ENCODE peak calls at places on chromosome 9, in seven cellular contexts. M is PC-9, I is mesenchymal stem cell, K is hepatocyte, N is H9, O is GM23248, S is mesendoderm. V is an unnamed sample.

GRCh38 chr9:69946800-69947437 is 96.7 kb upstream of the MAMDC2 start:
- DNase-seq in M (peak), I (peak), K (peak), N (no peak), O (peak), S (peak), V (peak)

GRCh38 chr9:29200650-29201049 is 1627.4 kb upstream of the C9orf72 start:
- DNase-seq in M (no peak), I (no peak), K (no peak), N (no peak), O (no peak), S (no peak), V (no peak)

GRCh38 chr9:93185261-93186150 is 1.6 kb downstream of the WNK2 start:
- DNase-seq in M (no peak), I (no peak), K (no peak), N (no peak), O (no peak), S (peak), V (peak)

GRCh38 chr9:136117291-136118060 is 1.2 kb downstream of the TMEM250 start:
- DNase-seq in M (peak), I (no peak), K (peak), N (peak), O (peak), S (no peak), V (no peak)

GRCh38 chr9:72362680-72363139 is 2.3 kb downstream of the ZFAND5 start:
- DNase-seq in M (no peak), I (peak), K (peak), N (no peak), O (peak), S (peak), V (peak)

GRCh38 chr9:83514767-83515166 is 23.4 kb downstream of the FRMD3 start:
- DNase-seq in M (no peak), I (no peak), K (no peak), N (no peak), O (no peak), S (no peak), V (no peak)

GRCh38 chr9:25557645-25558300 is 120.5 kb downstream of the TUSC1 start:
- DNase-seq in M (no peak), I (no peak), K (no peak), N (no peak), O (no peak), S (no peak), V (no peak)

GRCh38 chr9:97406620-97407177 is 5.2 kb upstream of the TDRD7 start:
- DNase-seq in M (no peak), I (no peak), K (no peak), N (no peak), O (no peak), S (no peak), V (no peak)

GRCh38 chr9:93143830-93144530 is 9.9 kb upstream of the NINJ1 start:
- DNase-seq in M (peak), I (no peak), K (no peak), N (no peak), O (peak), S (no peak), V (no peak)

GRCh38 chr9:115687356-115687755 is 466.2 kb upstream of the PAPPA start:
- DNase-seq in M (no peak), I (no peak), K (no peak), N (no peak), O (no peak), S (no peak), V (no peak)

GRCh38 chr9:19885608-19886007 is 96.8 kb upstream of the SLC24A2 start:
- DNase-seq in M (no peak), I (no peak), K (no peak), N (no peak), O (no peak), S (no peak), V (no peak)

GRCh38 chr9:135130266-135130976 is 43.0 kb downstream of the OLFM1 start:
- DNase-seq in M (no peak), I (no peak), K (no peak), N (no peak), O (peak), S (peak), V (no peak)

GRCh38 chr9:93184439-93185221 is 691 bp downstream of the WNK2 start:
- DNase-seq in M (peak), I (no peak), K (no peak), N (no peak), O (peak), S (peak), V (peak)

GRCh38 chr9:84137968-84138367 is 157.4 kb downstream of the RMI1 start:
- DNase-seq in M (no peak), I (peak), K (no peak), N (no peak), O (no peak), S (no peak), V (no peak)

GRCh38 chr9:134294228-134295071 is 31.8 kb upstream of the RXRA start:
- DNase-seq in M (no peak), I (no peak), K (no peak), N (no peak), O (peak), S (no peak), V (no peak)

GRCh38 chr9:133979124-133979920 is 12.8 kb downstream of the VAV2 start:
- DNase-seq in M (no peak), I (peak), K (peak), N (peak), O (peak), S (no peak), V (no peak)

GRCh38 chr9:24118170-24118569 is 292.1 kb upstream of the ELAVL2 start:
- DNase-seq in M (no peak), I (no peak), K (no peak), N (peak), O (no peak), S (peak), V (no peak)

GRCh38 chr9:119707228-119707627 is 338.0 kb upstream of the BRINP1 start:
- DNase-seq in M (no peak), I (no peak), K (no peak), N (no peak), O (no peak), S (no peak), V (no peak)

GRCh38 chr9:37943329-37944265 is 39.7 kb upstream of the SLC25A51 start:
- DNase-seq in M (peak), I (peak), K (no peak), N (no peak), O (peak), S (peak), V (peak)

GRCh38 chr9:113933671-113934070 is 57.6 kb downstream of the ZNF618 start:
- DNase-seq in M (no peak), I (no peak), K (no peak), N (no peak), O (no peak), S (no peak), V (no peak)

GRCh38 chr9:77901771-77902170 is 129.8 kb downstream of the GNAQ start:
- DNase-seq in M (no peak), I (no peak), K (no peak), N (no peak), O (no peak), S (peak), V (no peak)

GRCh38 chr9:69346596-69347390 is 21.8 kb downstream of the ENTREP1 start:
- DNase-seq in M (peak), I (no peak), K (no peak), N (no peak), O (no peak), S (peak), V (peak)

GRCh38 chr9:129027224-129027684 is 877 bp downstream of the SH3GLB2 start:
- DNase-seq in M (no peak), I (no peak), K (no peak), N (no peak), O (peak), S (peak), V (no peak)

GRCh38 chr9:87276327-87276841 is 221.3 kb upstream of the DAPK1 start:
- DNase-seq in M (no peak), I (peak), K (no peak), N (no peak), O (peak), S (no peak), V (no peak)

GRCh38 chr9:92160786-92161185 is 45.6 kb upstream of the SPTLC1 start:
- DNase-seq in M (no peak), I (no peak), K (no peak), N (peak), O (no peak), S (peak), V (no peak)

GRCh38 chr9:136687721-136688223 is 515 bp upstream of the AGPAT2 start:
- DNase-seq in M (peak), I (no peak), K (no peak), N (no peak), O (peak), S (no peak), V (peak)

GRCh38 chr9:132547976-132548730 is 34.3 kb upstream of the BARHL1 start:
- DNase-seq in M (no peak), I (no peak), K (no peak), N (no peak), O (no peak), S (no peak), V (no peak)

GRCh38 chr9:16954032-16954431 is 83.6 kb upstream of the BNC2 start:
- DNase-seq in M (no peak), I (no peak), K (no peak), N (no peak), O (no peak), S (no peak), V (no peak)

GRCh38 chr9:125759812-125760134 is 12.6 kb downstream of the PBX3 start:
- DNase-seq in M (no peak), I (no peak), K (no peak), N (peak), O (peak), S (peak), V (no peak)

DNA sequence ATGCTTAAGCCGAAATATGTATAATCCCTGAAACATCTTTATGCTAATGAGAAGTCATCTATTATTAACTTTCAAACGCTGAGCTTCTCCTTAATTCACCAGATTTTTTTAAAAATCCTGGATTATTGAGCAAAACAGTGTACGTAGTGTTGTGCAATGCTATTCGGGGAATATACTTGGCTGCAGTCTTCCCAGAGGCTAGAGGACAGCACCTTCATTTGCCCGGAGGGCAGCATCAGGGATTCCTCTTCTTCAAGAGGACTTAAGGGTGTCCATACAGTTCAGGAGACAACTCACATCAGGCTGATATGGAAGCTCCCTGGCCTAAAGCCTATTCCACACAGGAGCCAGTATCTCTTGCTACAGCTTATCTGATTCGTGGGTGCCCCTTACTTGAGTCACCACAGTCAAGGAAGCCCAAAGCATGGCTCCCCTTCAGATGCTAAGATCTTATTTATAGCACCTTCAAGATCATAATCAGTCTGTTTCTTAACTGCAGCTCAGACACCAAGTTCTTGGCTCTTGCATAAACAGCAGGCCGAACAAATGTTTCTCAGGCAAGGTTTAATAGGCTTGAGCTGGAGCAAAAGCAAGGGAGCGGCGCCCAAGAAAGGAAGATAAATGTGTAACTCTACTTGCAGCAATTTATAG is 29.4 kb downstream of the NUTM2F start:
- DNase-seq in M (no peak), I (peak), K (no peak), N (no peak), O (no peak), S (no peak), V (no peak)
- H3K4me2 ChIP-seq in M (no peak), I (no peak), K (no peak), N (no peak), O (no peak), S (no peak), V (no peak)

GRCh38 chr9:110058304-110058953 is 149.5 kb downstream of the C9orf152 start:
- DNase-seq in M (peak), I (peak), K (peak), N (peak), O (no peak), S (peak), V (peak)

GRCh38 chr9:110050925-110051355 is 157.0 kb downstream of the C9orf152 start:
- DNase-seq in M (peak), I (peak), K (no peak), N (no peak), O (peak), S (peak), V (peak)

GRCh38 chr9:110059461-110059860 is 148.5 kb downstream of the C9orf152 start:
- DNase-seq in M (no peak), I (peak), K (no peak), N (no peak), O (no peak), S (no peak), V (no peak)

GRCh38 chr9:110056062-110056461 is 151.9 kb downstream of the C9orf152 start:
- DNase-seq in M (no peak), I (no peak), K (no peak), N (no peak), O (no peak), S (no peak), V (no peak)
- H3K4me2 ChIP-seq in M (no peak), I (no peak), K (no peak), N (no peak), O (no peak), S (no peak), V (no peak)

DNA sequence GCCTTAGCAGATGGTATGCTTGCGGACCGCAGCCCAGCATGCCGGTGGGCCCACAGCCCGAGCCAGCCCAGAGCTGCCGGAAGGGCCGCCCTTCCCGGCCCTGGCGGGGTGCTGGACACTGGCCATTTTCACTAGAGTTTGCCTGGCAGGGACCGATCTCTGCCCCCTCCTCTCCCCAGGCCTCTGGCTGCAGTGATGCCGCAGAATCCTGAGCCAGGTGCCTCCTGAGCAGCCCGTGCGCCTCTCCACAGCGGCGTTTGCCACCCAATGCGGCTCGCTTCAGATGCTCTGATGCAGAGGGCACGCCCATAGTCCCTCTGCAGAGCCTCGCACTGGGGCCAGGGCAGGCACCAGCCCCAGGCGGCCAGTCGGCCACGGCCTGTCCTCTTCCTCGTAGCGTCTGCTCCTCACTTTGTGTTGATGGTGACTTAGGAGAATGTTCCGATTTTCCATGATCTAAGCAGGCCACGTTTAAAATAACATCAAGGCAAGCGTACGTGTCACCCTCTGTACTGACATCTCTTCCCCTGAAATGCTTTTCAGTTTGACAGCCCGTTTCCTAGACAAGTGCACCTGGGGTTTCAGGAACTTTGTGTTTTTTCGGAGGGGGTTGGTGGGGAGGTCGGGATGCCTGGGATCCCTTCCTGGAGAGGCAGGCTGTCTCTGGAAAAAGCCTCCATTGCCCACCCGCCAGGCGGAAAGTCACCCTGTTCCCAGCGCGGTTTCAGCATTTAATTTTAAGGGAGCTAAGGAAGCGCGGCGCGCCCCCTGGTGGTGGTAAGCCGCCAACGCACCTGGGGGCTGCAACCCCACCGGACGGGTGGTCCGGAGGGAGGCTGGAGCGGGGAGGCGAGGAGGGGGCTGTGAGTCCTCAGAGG is 29.8 kb upstream of the HMCN2 start:
- DNase-seq in M (peak), I (peak), K (peak), N (peak), O (peak), S (peak), V (peak)
- H3K4me2 ChIP-seq in M (no peak), I (no peak), K (peak), N (no peak), O (no peak), S (no peak), V (no peak)

GRCh38 chr9:130549093-130549735 is 30.2 kb upstream of the FUBP3 start:
- DNase-seq in M (no peak), I (no peak), K (no peak), N (no peak), O (no peak), S (peak), V (peak)
- H3K4me2 ChIP-seq in M (no peak), I (no peak), K (no peak), N (no peak), O (no peak), S (no peak), V (no peak)

DNA sequence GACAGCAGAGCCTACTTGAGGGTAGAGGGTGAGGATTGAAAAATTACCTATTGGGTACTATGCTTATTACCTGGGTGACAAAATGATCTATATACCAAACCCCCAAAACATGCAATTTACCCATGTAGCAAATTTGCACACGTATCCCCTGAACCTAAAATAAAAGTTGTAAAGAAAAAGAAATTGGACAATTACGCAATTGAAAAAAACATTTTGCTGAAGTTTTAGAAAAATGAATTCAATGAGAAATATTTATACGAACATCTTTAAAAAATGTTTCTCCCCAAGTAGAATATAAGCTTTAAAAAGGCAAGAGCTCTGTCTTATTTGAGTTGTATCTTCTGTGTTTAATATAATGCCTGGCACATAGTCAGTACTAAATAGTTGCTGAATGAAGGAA is 30.3 kb upstream of the TRAF1 start:
- DNase-seq in M (no peak), I (no peak), K (no peak), N (no peak), O (no peak), S (no peak), V (no peak)
- H3K4me2 ChIP-seq in M (no peak), I (no peak), K (no peak), N (no peak), O (no peak), S (no peak), V (no peak)

DNA sequence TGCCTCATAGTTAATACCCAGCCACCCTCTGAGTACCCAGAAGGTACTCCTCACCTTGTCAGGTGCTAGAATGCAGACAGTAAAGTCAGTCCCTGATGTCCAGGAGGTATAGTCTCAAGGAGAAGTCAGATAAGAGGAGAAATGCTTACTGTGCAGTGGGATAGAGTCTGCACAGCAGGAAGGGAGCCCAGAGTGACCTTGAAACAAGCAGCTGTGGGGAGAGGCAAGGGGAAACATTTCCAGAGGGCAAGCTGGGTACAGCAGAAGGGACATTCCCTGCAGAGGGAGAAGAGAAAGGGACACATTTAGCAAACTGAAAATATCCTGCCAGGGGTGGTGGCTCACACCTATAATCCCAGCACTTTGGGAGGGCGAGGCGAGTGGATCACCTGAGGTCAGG is 122.8 kb downstream of the GCNT1 start:
- DNase-seq in M (no peak), I (no peak), K (peak), N (no peak), O (no peak), S (no peak), V (no peak)
- H3K4me2 ChIP-seq in M (no peak), I (no peak), K (no peak), N (no peak), O (no peak), S (no peak), V (no peak)

DNA sequence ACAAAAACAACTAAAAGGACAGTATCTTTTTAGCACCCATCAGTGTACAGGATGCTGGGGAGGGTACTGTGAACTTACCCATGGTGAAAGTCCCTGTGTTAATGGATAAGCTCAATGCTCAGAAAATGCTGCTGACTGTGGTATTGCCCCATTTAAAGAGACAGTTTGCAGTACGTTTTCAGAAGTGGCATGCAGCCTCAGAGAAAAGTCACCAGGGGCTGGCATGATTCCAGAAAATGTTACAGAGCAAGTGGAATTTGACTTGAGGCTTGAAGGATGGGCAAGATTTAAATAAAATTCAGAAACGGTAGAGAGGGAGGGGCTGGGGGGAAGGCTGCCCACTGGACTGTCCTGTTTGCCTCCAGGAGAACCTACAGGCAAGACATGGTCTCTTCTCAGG is 7.2 kb downstream of the S1PR3 start:
- DNase-seq in M (peak), I (peak), K (no peak), N (no peak), O (peak), S (no peak), V (peak)
- H3K4me2 ChIP-seq in M (no peak), I (no peak), K (no peak), N (no peak), O (no peak), S (no peak), V (no peak)

GRCh38 chr9:127777368-127777960 is 1.0 kb downstream of the SH2D3C start:
- DNase-seq in M (no peak), I (no peak), K (no peak), N (no peak), O (no peak), S (no peak), V (no peak)
- H3K4me2 ChIP-seq in M (no peak), I (no peak), K (no peak), N (no peak), O (no peak), S (no peak), V (no peak)

GRCh38 chr9:98852463-98852735 is 44.9 kb downstream of the GALNT12 start:
- DNase-seq in M (no peak), I (no peak), K (no peak), N (no peak), O (no peak), S (no peak), V (no peak)
- H3K4me2 ChIP-seq in M (no peak), I (no peak), K (no peak), N (no peak), O (no peak), S (no peak), V (no peak)

V was measured in PC-3.